ENCODE peak calls at places on chromosomes 3 and 15, in four cellular contexts. J is AG08395, H is NCI-H748 treated with DMSO at 0.1 percent for 48 hours, S is AG10803. M is an unnamed sample.

GRCh38 chr15:22870865-22871264 is 32.4 kb downstream of the NIPA2 start:
- DNase-seq in H (no peak), S (no peak), J (no peak), M (peak; percentile 60)

GRCh38 chr15:33789141-33789540 is 179.2 kb upstream of the CHRM5 start:
- DNase-seq in J (peak; percentile 52), S (peak; percentile 27), H (no peak), M (no peak)

GRCh38 chr3:123791417-123791816 is 92.7 kb downstream of the MYLK start:
- DNase-seq in H (no peak), S (peak; percentile 88), J (peak; percentile 44), M (no peak)

GRCh38 chr15:73575636-73576247 is 57.4 kb downstream of the NPTN start:
- DNase-seq in H (no peak), S (peak; percentile 55), J (no peak), M (peak; percentile 70)

GRCh38 chr3:23650371-23651140 is 155.2 kb upstream of the UBE2E1 start:
- DNase-seq in J (peak; percentile 70), S (peak; percentile 81), H (no peak), M (no peak)

GRCh38 chr3:145915787-145916186 is 245.2 kb downstream of the PLOD2 start:
- DNase-seq in S (no peak), H (no peak), J (no peak), M (no peak)

GRCh38 chr15:79932447-79932846 is 35.6 kb upstream of the MTHFS start:
- DNase-seq in J (no peak), H (no peak), S (no peak), M (no peak)

GRCh38 chr15:76073554-76073953 is 13.8 kb downstream of the TMEM266 start:
- DNase-seq in H (no peak), J (no peak), S (no peak), M (no peak)

GRCh38 chr15:63274427-63274826 is 3.0 kb upstream of the APH1B start:
- DNase-seq in H (no peak), J (no peak), S (peak; percentile 11), M (no peak)

GRCh38 chr3:4343258-4343657 is 40.1 kb downstream of the SETMAR start:
- DNase-seq in S (peak; percentile 80), H (no peak), J (peak; percentile 78), M (no peak)

GRCh38 chr3:179933079-179933478 is 103.7 kb downstream of the PEX5L start:
- DNase-seq in J (no peak), H (peak; percentile 73), S (no peak), M (no peak)

GRCh38 chr15:56385908-56386307 is 20.7 kb downstream of the TEX9 start:
- DNase-seq in S (no peak), J (no peak), H (no peak), M (no peak)

GRCh38 chr15:91549581-91549980 is 303.9 kb upstream of the SLCO3A1 start:
- DNase-seq in S (no peak), H (no peak), J (no peak), M (no peak)

GRCh38 chr15:91867581-91868026 is 14.1 kb downstream of the SLCO3A1 start:
- DNase-seq in S (peak; percentile 75), H (no peak), J (peak; percentile 74), M (peak; percentile 79)

M was measured in lower leg skin.